ENCODE peak calls at places on chromosomes 2 and 18, in four cellular contexts. N is endothelial cell, A is sigmoid colon, J is OCI-LY7. V is an unnamed sample.

GRCh38 chr18:56995579-56996194 is 151.2 kb upstream of the BOD1L2 start:
- DNase-seq in A (no peak), J (no peak), N (no peak), V (no peak)

GRCh38 chr2:55734726-55735125 is 41.1 kb upstream of the PNPT1 start:
- DNase-seq in A (no peak), J (no peak), N (no peak), V (no peak)

GRCh38 chr18:36265035-36265434 is 32.5 kb upstream of the FHOD3 start:
- DNase-seq in A (no peak), N (no peak), J (no peak), V (no peak)

GRCh38 chr18:74115046-74115445 is 32.6 kb downstream of the FBXO15 start:
- DNase-seq in N (no peak), J (no peak), A (no peak), V (no peak)

GRCh38 chr2:154449951-154450658 is 248.4 kb upstream of the KCNJ3 start:
- DNase-seq in A (no peak), J (no peak), N (no peak), V (no peak)

GRCh38 chr18:21243041-21243431 is 1.0 kb downstream of the GREB1L start:
- DNase-seq in N (peak; percentile 28), J (no peak), A (no peak), V (no peak)

GRCh38 chr2:15159751-15160177 is 401.4 kb downstream of the NBAS start:
- DNase-seq in J (peak; percentile 60), A (no peak), N (peak; percentile 57), V (no peak)

GRCh38 chr2:235320341-235320740 is 173.5 kb upstream of the AGAP1 start:
- DNase-seq in N (no peak), A (no peak), J (no peak), V (no peak)

GRCh38 chr2:12046641-12047040 is 300.2 kb downstream of the LPIN1 start:
- DNase-seq in A (no peak), N (no peak), J (no peak), V (no peak)

GRCh38 chr2:241445426-241445825 is 63.0 kb downstream of the STK25 start:
- DNase-seq in N (no peak), J (no peak), A (no peak), V (no peak)

GRCh38 chr2:115163572-115163971 is 721.1 kb downstream of the DPP10 start:
- DNase-seq in J (no peak), A (no peak), N (no peak), V (no peak)

GRCh38 chr2:49827366-49827765 is 673.1 kb upstream of the FSHR start:
- DNase-seq in A (no peak), N (no peak), J (no peak), V (no peak)

GRCh38 chr2:71813315-71813714 is 334.3 kb downstream of the CYP26B1 start:
- DNase-seq in N (no peak), J (no peak), A (no peak), V (no peak)

GRCh38 chr2:239166201-239166834 is 234.5 kb downstream of the HDAC4 start:
- DNase-seq in N (no peak), A (peak; percentile 50), J (no peak), V (no peak)

GRCh38 chr2:40412456-40412855 is 39.4 kb downstream of the SLC8A1 start:
- DNase-seq in N (no peak), J (no peak), A (no peak), V (no peak)

GRCh38 chr2:95389256-95390119 is 13.0 kb upstream of the FAHD2A start:
- DNase-seq in N (peak; percentile 82), J (peak; percentile 51), A (peak; percentile 81), V (no peak)

GRCh38 chr18:80249217-80250093 is 2.1 kb upstream of the PARD6G start:
- DNase-seq in J (no peak), N (no peak), A (no peak), V (no peak)
- TF ChIP-seq CTCF in J (no peak), N (no peak), A (no peak), V (no peak)

GRCh38 chr18:31634331-31634713 is 42.6 kb downstream of the TTR start:
- DNase-seq in N (no peak), J (no peak), A (no peak), V (no peak)
- TF ChIP-seq CTCF in N (no peak), J (no peak), A (no peak), V (no peak)

GRCh38 chr2:143258126-143258892 is 129.1 kb downstream of the ARHGAP15 start:
- DNase-seq in N (no peak), A (no peak), J (peak; percentile 38), V (no peak)

GRCh38 chr2:143264851-143265250 is 135.6 kb downstream of the ARHGAP15 start:
- DNase-seq in J (no peak), A (no peak), N (no peak), V (no peak)

GRCh38 chr2:143261986-143262784 is 133.0 kb downstream of the ARHGAP15 start:
- DNase-seq in J (peak; percentile 83), N (no peak), A (no peak), V (no peak)

GRCh38 chr2:143259368-143259958 is 130.2 kb downstream of the ARHGAP15 start:
- DNase-seq in J (peak; percentile 77), N (peak; percentile 62), A (peak; percentile 61), V (no peak)

GRCh38 chr2:143263045-143263625 is 133.9 kb downstream of the ARHGAP15 start:
- DNase-seq in J (no peak), A (no peak), N (no peak), V (no peak)
- TF ChIP-seq CTCF in J (peak; percentile 50), A (no peak), N (peak; percentile 39), V (no peak)

DNA sequence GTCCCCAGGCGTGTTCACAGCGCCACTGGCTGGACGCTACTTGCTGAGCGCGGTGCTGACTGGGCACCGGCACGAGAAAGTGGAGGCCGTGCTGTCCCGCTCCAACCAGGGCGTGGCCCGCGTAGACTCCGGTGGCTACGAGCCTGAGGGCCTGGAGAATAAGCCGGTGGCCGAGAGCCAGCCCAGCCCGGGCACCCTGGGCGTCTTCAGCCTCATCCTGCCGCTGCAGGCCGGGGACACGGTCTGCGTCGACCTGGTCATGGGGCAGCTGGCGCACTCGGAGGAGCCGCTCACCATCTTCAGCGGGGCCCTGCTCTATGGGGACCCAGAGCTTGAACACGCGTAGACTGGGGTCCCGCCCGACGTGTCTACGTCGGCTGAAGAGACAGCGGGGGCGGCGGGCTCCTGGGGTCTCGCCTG is 892 bp upstream of the KHK start:
- DNase-seq in A (peak; percentile 94), J (no peak), N (peak; percentile 51), V (no peak)
- TF ChIP-seq CTCF in A (peak; percentile 32), J (no peak), N (no peak), V (no peak)

DNA sequence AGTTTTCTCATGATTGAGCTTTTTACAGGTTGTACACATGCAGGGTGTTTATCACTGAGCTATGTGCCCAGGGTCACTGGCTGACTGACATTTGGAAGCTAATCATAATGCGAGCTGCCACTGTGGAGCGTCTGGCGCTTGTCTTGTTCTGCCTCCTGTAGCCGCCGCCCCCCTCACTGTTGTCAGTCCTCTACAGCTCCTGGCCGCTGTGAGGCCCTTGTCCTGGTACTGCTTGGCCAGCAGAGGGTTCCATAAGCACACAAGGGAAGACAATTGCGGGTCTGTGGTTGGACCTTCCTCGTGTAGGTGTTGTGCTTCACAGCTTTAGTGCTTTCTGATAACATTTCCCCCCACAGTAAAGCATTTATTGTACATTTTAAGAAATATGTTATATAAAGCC is 105.6 kb upstream of the LDLRAD4 start:
- DNase-seq in J (no peak), N (peak; percentile 75), A (peak; percentile 81), V (no peak)
- TF ChIP-seq CTCF in J (no peak), N (no peak), A (peak; percentile 71), V (no peak)

V was measured in activated B cell treated with CpG ODN at 0.5 μM for 24 hours.